ENCODE peak calls at places on chromosomes 6 and 20, in nine cellular contexts. One of them, this sample, is unnamed.

GRCh38 chr6:165800337-165800736 is 137.3 kb upstream of the PDE10A start:
- DNase-seq in stimulated activated naive B cell treated with anti-CD40 and anti-IgM and Interleukin-4, amounts not matched to agents 10 μg/mL and 1 μg/mL and 100 μg/mL, for 72 hours: no peak
- DNase-seq in HS-27A: no peak
- DNase-seq in lung: no peak
- DNase-seq in activated T-cell treated with anti-CD3 and anti-CD28 coated beads for 4 hours: no peak
- DNase-seq in stimulated activated naive CD8-positive, alpha-beta T cell treated with anti-CD3 and anti-CD28 coated beads, Interleukin-15, amount 100 ng/mL, for 72 hours: no peak
- DNase-seq in activated CD8-positive, alpha-beta T cell treated with anti-CD3 and anti-CD28 coated beads for 36 hours: no peak
- DNase-seq in nephron progenitor cell: peak; percentile 40
- DNase-seq in NCI-H1417 treated with DMSO at 0.1 percent for 48 hours: no peak
- DNase-seq in this sample: no peak

GRCh38 chr6:11017090-11017489 is 27.0 kb downstream of the ELOVL2 start:
- DNase-seq in stimulated activated naive B cell treated with anti-CD40 and anti-IgM and Interleukin-4, amounts not matched to agents 10 μg/mL and 1 μg/mL and 100 μg/mL, for 72 hours: no peak
- DNase-seq in HS-27A: no peak
- DNase-seq in lung: no peak
- DNase-seq in activated T-cell treated with anti-CD3 and anti-CD28 coated beads for 4 hours: no peak
- DNase-seq in stimulated activated naive CD8-positive, alpha-beta T cell treated with anti-CD3 and anti-CD28 coated beads, Interleukin-15, amount 100 ng/mL, for 72 hours: no peak
- DNase-seq in activated CD8-positive, alpha-beta T cell treated with anti-CD3 and anti-CD28 coated beads for 36 hours: no peak
- DNase-seq in nephron progenitor cell: no peak
- DNase-seq in NCI-H1417 treated with DMSO at 0.1 percent for 48 hours: no peak
- DNase-seq in this sample: no peak

GRCh38 chr6:40256831-40257230 is 322.6 kb upstream of the MOCS1 start:
- DNase-seq in stimulated activated naive B cell treated with anti-CD40 and anti-IgM and Interleukin-4, amounts not matched to agents 10 μg/mL and 1 μg/mL and 100 μg/mL, for 72 hours: no peak
- DNase-seq in HS-27A: no peak
- DNase-seq in lung: no peak
- DNase-seq in activated T-cell treated with anti-CD3 and anti-CD28 coated beads for 4 hours: no peak
- DNase-seq in stimulated activated naive CD8-positive, alpha-beta T cell treated with anti-CD3 and anti-CD28 coated beads, Interleukin-15, amount 100 ng/mL, for 72 hours: no peak
- DNase-seq in activated CD8-positive, alpha-beta T cell treated with anti-CD3 and anti-CD28 coated beads for 36 hours: no peak
- DNase-seq in nephron progenitor cell: no peak
- DNase-seq in NCI-H1417 treated with DMSO at 0.1 percent for 48 hours: no peak
- DNase-seq in this sample: no peak

GRCh38 chr6:29924731-29925130 is 17.6 kb upstream of the HLA-A start:
- DNase-seq in stimulated activated naive B cell treated with anti-CD40 and anti-IgM and Interleukin-4, amounts not matched to agents 10 μg/mL and 1 μg/mL and 100 μg/mL, for 72 hours: no peak
- DNase-seq in HS-27A: no peak
- DNase-seq in lung: no peak
- DNase-seq in activated T-cell treated with anti-CD3 and anti-CD28 coated beads for 4 hours: no peak
- DNase-seq in stimulated activated naive CD8-positive, alpha-beta T cell treated with anti-CD3 and anti-CD28 coated beads, Interleukin-15, amount 100 ng/mL, for 72 hours: no peak
- DNase-seq in activated CD8-positive, alpha-beta T cell treated with anti-CD3 and anti-CD28 coated beads for 36 hours: peak; percentile 66
- DNase-seq in nephron progenitor cell: no peak
- DNase-seq in NCI-H1417 treated with DMSO at 0.1 percent for 48 hours: no peak
- DNase-seq in this sample: no peak

GRCh38 chr6:20217900-20218299 is 5.6 kb upstream of the MBOAT1 start:
- DNase-seq in stimulated activated naive B cell treated with anti-CD40 and anti-IgM and Interleukin-4, amounts not matched to agents 10 μg/mL and 1 μg/mL and 100 μg/mL, for 72 hours: no peak
- DNase-seq in HS-27A: no peak
- DNase-seq in lung: no peak
- DNase-seq in activated T-cell treated with anti-CD3 and anti-CD28 coated beads for 4 hours: no peak
- DNase-seq in stimulated activated naive CD8-positive, alpha-beta T cell treated with anti-CD3 and anti-CD28 coated beads, Interleukin-15, amount 100 ng/mL, for 72 hours: no peak
- DNase-seq in activated CD8-positive, alpha-beta T cell treated with anti-CD3 and anti-CD28 coated beads for 36 hours: no peak
- DNase-seq in nephron progenitor cell: no peak
- DNase-seq in NCI-H1417 treated with DMSO at 0.1 percent for 48 hours: no peak
- DNase-seq in this sample: no peak

GRCh38 chr20:9444921-9445320 is 69.5 kb upstream of the LAMP5 start:
- DNase-seq in stimulated activated naive B cell treated with anti-CD40 and anti-IgM and Interleukin-4, amounts not matched to agents 10 μg/mL and 1 μg/mL and 100 μg/mL, for 72 hours: no peak
- DNase-seq in HS-27A: no peak
- DNase-seq in lung: no peak
- DNase-seq in activated T-cell treated with anti-CD3 and anti-CD28 coated beads for 4 hours: no peak
- DNase-seq in stimulated activated naive CD8-positive, alpha-beta T cell treated with anti-CD3 and anti-CD28 coated beads, Interleukin-15, amount 100 ng/mL, for 72 hours: no peak
- DNase-seq in activated CD8-positive, alpha-beta T cell treated with anti-CD3 and anti-CD28 coated beads for 36 hours: no peak
- DNase-seq in nephron progenitor cell: no peak
- DNase-seq in NCI-H1417 treated with DMSO at 0.1 percent for 48 hours: no peak
- DNase-seq in this sample: no peak

GRCh38 chr6:157536218-157536534 is 155.2 kb downstream of the ZDHHC14 start:
- DNase-seq in stimulated activated naive B cell treated with anti-CD40 and anti-IgM and Interleukin-4, amounts not matched to agents 10 μg/mL and 1 μg/mL and 100 μg/mL, for 72 hours: no peak
- DNase-seq in HS-27A: no peak
- DNase-seq in lung: no peak
- DNase-seq in activated T-cell treated with anti-CD3 and anti-CD28 coated beads for 4 hours: no peak
- DNase-seq in stimulated activated naive CD8-positive, alpha-beta T cell treated with anti-CD3 and anti-CD28 coated beads, Interleukin-15, amount 100 ng/mL, for 72 hours: no peak
- DNase-seq in activated CD8-positive, alpha-beta T cell treated with anti-CD3 and anti-CD28 coated beads for 36 hours: no peak
- DNase-seq in nephron progenitor cell: no peak
- DNase-seq in NCI-H1417 treated with DMSO at 0.1 percent for 48 hours: no peak
- DNase-seq in this sample: no peak

GRCh38 chr20:34546751-34547181 is 11.8 kb upstream of the MAP1LC3A start:
- DNase-seq in stimulated activated naive B cell treated with anti-CD40 and anti-IgM and Interleukin-4, amounts not matched to agents 10 μg/mL and 1 μg/mL and 100 μg/mL, for 72 hours: no peak
- DNase-seq in HS-27A: no peak
- DNase-seq in lung: no peak
- DNase-seq in activated T-cell treated with anti-CD3 and anti-CD28 coated beads for 4 hours: no peak
- DNase-seq in stimulated activated naive CD8-positive, alpha-beta T cell treated with anti-CD3 and anti-CD28 coated beads, Interleukin-15, amount 100 ng/mL, for 72 hours: no peak
- DNase-seq in activated CD8-positive, alpha-beta T cell treated with anti-CD3 and anti-CD28 coated beads for 36 hours: no peak
- DNase-seq in nephron progenitor cell: no peak
- DNase-seq in NCI-H1417 treated with DMSO at 0.1 percent for 48 hours: peak; percentile 86
- DNase-seq in this sample: peak; percentile 62

GRCh38 chr6:169807219-169807618 is 55.8 kb downstream of the ERMARD start:
- DNase-seq in stimulated activated naive B cell treated with anti-CD40 and anti-IgM and Interleukin-4, amounts not matched to agents 10 μg/mL and 1 μg/mL and 100 μg/mL, for 72 hours: no peak
- DNase-seq in HS-27A: no peak
- DNase-seq in lung: no peak
- DNase-seq in activated T-cell treated with anti-CD3 and anti-CD28 coated beads for 4 hours: no peak
- DNase-seq in stimulated activated naive CD8-positive, alpha-beta T cell treated with anti-CD3 and anti-CD28 coated beads, Interleukin-15, amount 100 ng/mL, for 72 hours: no peak
- DNase-seq in activated CD8-positive, alpha-beta T cell treated with anti-CD3 and anti-CD28 coated beads for 36 hours: no peak
- DNase-seq in nephron progenitor cell: no peak
- DNase-seq in NCI-H1417 treated with DMSO at 0.1 percent for 48 hours: no peak
- DNase-seq in this sample: no peak

GRCh38 chr6:20800229-20800628 is 266.0 kb downstream of the CDKAL1 start:
- DNase-seq in stimulated activated naive B cell treated with anti-CD40 and anti-IgM and Interleukin-4, amounts not matched to agents 10 μg/mL and 1 μg/mL and 100 μg/mL, for 72 hours: no peak
- DNase-seq in HS-27A: no peak
- DNase-seq in lung: no peak
- DNase-seq in activated T-cell treated with anti-CD3 and anti-CD28 coated beads for 4 hours: no peak
- DNase-seq in stimulated activated naive CD8-positive, alpha-beta T cell treated with anti-CD3 and anti-CD28 coated beads, Interleukin-15, amount 100 ng/mL, for 72 hours: no peak
- DNase-seq in activated CD8-positive, alpha-beta T cell treated with anti-CD3 and anti-CD28 coated beads for 36 hours: no peak
- DNase-seq in nephron progenitor cell: no peak
- DNase-seq in NCI-H1417 treated with DMSO at 0.1 percent for 48 hours: no peak
- DNase-seq in this sample: no peak

GRCh38 chr6:16187185-16187584 is 51.2 kb upstream of the GMPR start:
- DNase-seq in stimulated activated naive B cell treated with anti-CD40 and anti-IgM and Interleukin-4, amounts not matched to agents 10 μg/mL and 1 μg/mL and 100 μg/mL, for 72 hours: no peak
- DNase-seq in HS-27A: no peak
- DNase-seq in lung: no peak
- DNase-seq in activated T-cell treated with anti-CD3 and anti-CD28 coated beads for 4 hours: no peak
- DNase-seq in stimulated activated naive CD8-positive, alpha-beta T cell treated with anti-CD3 and anti-CD28 coated beads, Interleukin-15, amount 100 ng/mL, for 72 hours: no peak
- DNase-seq in activated CD8-positive, alpha-beta T cell treated with anti-CD3 and anti-CD28 coated beads for 36 hours: no peak
- DNase-seq in nephron progenitor cell: no peak
- DNase-seq in NCI-H1417 treated with DMSO at 0.1 percent for 48 hours: no peak
- DNase-seq in this sample: no peak

GRCh38 chr20:3679749-3680700 is 1.8 kb downstream of the ADAM33 start:
- DNase-seq in stimulated activated naive B cell treated with anti-CD40 and anti-IgM and Interleukin-4, amounts not matched to agents 10 μg/mL and 1 μg/mL and 100 μg/mL, for 72 hours: no peak
- DNase-seq in HS-27A: no peak
- DNase-seq in lung: no peak
- DNase-seq in activated T-cell treated with anti-CD3 and anti-CD28 coated beads for 4 hours: no peak
- DNase-seq in stimulated activated naive CD8-positive, alpha-beta T cell treated with anti-CD3 and anti-CD28 coated beads, Interleukin-15, amount 100 ng/mL, for 72 hours: no peak
- DNase-seq in activated CD8-positive, alpha-beta T cell treated with anti-CD3 and anti-CD28 coated beads for 36 hours: no peak
- DNase-seq in nephron progenitor cell: no peak
- DNase-seq in NCI-H1417 treated with DMSO at 0.1 percent for 48 hours: no peak
- DNase-seq in this sample: no peak

GRCh38 chr6:100096356-100096755 is 102.3 kb upstream of the MCHR2 start:
- DNase-seq in stimulated activated naive B cell treated with anti-CD40 and anti-IgM and Interleukin-4, amounts not matched to agents 10 μg/mL and 1 μg/mL and 100 μg/mL, for 72 hours: no peak
- DNase-seq in HS-27A: no peak
- DNase-seq in lung: no peak
- DNase-seq in activated T-cell treated with anti-CD3 and anti-CD28 coated beads for 4 hours: no peak
- DNase-seq in stimulated activated naive CD8-positive, alpha-beta T cell treated with anti-CD3 and anti-CD28 coated beads, Interleukin-15, amount 100 ng/mL, for 72 hours: no peak
- DNase-seq in activated CD8-positive, alpha-beta T cell treated with anti-CD3 and anti-CD28 coated beads for 36 hours: no peak
- DNase-seq in nephron progenitor cell: no peak
- DNase-seq in NCI-H1417 treated with DMSO at 0.1 percent for 48 hours: no peak
- DNase-seq in this sample: no peak

GRCh38 chr6:51199272-51199671 is 380.6 kb downstream of the TFAP2B start:
- DNase-seq in stimulated activated naive B cell treated with anti-CD40 and anti-IgM and Interleukin-4, amounts not matched to agents 10 μg/mL and 1 μg/mL and 100 μg/mL, for 72 hours: no peak
- DNase-seq in HS-27A: no peak
- DNase-seq in lung: no peak
- DNase-seq in activated T-cell treated with anti-CD3 and anti-CD28 coated beads for 4 hours: no peak
- DNase-seq in stimulated activated naive CD8-positive, alpha-beta T cell treated with anti-CD3 and anti-CD28 coated beads, Interleukin-15, amount 100 ng/mL, for 72 hours: no peak
- DNase-seq in activated CD8-positive, alpha-beta T cell treated with anti-CD3 and anti-CD28 coated beads for 36 hours: no peak
- DNase-seq in nephron progenitor cell: no peak
- DNase-seq in NCI-H1417 treated with DMSO at 0.1 percent for 48 hours: peak; percentile 8
- DNase-seq in this sample: no peak

GRCh38 chr6:72649032-72649984 is 27.4 kb downstream of the KCNQ5 start:
- DNase-seq in stimulated activated naive B cell treated with anti-CD40 and anti-IgM and Interleukin-4, amounts not matched to agents 10 μg/mL and 1 μg/mL and 100 μg/mL, for 72 hours: peak; percentile 8
- DNase-seq in HS-27A: peak; percentile 60
- DNase-seq in lung: no peak
- DNase-seq in activated T-cell treated with anti-CD3 and anti-CD28 coated beads for 4 hours: no peak
- DNase-seq in stimulated activated naive CD8-positive, alpha-beta T cell treated with anti-CD3 and anti-CD28 coated beads, Interleukin-15, amount 100 ng/mL, for 72 hours: no peak
- DNase-seq in activated CD8-positive, alpha-beta T cell treated with anti-CD3 and anti-CD28 coated beads for 36 hours: peak; percentile 53
- DNase-seq in nephron progenitor cell: no peak
- DNase-seq in NCI-H1417 treated with DMSO at 0.1 percent for 48 hours: no peak
- DNase-seq in this sample: no peak

GRCh38 chr6:15063253-15063853 is 182.5 kb upstream of the JARID2 start:
- DNase-seq in stimulated activated naive B cell treated with anti-CD40 and anti-IgM and Interleukin-4, amounts not matched to agents 10 μg/mL and 1 μg/mL and 100 μg/mL, for 72 hours: peak; percentile 24
- DNase-seq in HS-27A: peak; percentile 20
- DNase-seq in lung: peak; percentile 37
- DNase-seq in activated T-cell treated with anti-CD3 and anti-CD28 coated beads for 4 hours: no peak
- DNase-seq in stimulated activated naive CD8-positive, alpha-beta T cell treated with anti-CD3 and anti-CD28 coated beads, Interleukin-15, amount 100 ng/mL, for 72 hours: no peak
- DNase-seq in activated CD8-positive, alpha-beta T cell treated with anti-CD3 and anti-CD28 coated beads for 36 hours: no peak
- DNase-seq in nephron progenitor cell: no peak
- DNase-seq in NCI-H1417 treated with DMSO at 0.1 percent for 48 hours: no peak
- DNase-seq in this sample: no peak

GRCh38 chr6:160348209-160348551 is at the start of gene SLC22A3:
- DNase-seq in stimulated activated naive B cell treated with anti-CD40 and anti-IgM and Interleukin-4, amounts not matched to agents 10 μg/mL and 1 μg/mL and 100 μg/mL, for 72 hours: no peak
- DNase-seq in HS-27A: no peak
- DNase-seq in lung: no peak
- DNase-seq in activated T-cell treated with anti-CD3 and anti-CD28 coated beads for 4 hours: no peak
- DNase-seq in stimulated activated naive CD8-positive, alpha-beta T cell treated with anti-CD3 and anti-CD28 coated beads, Interleukin-15, amount 100 ng/mL, for 72 hours: no peak
- DNase-seq in activated CD8-positive, alpha-beta T cell treated with anti-CD3 and anti-CD28 coated beads for 36 hours: no peak
- DNase-seq in nephron progenitor cell: peak; percentile 74
- DNase-seq in NCI-H1417 treated with DMSO at 0.1 percent for 48 hours: no peak
- DNase-seq in this sample: peak; percentile 58

GRCh38 chr20:42577193-42577592 is 612.5 kb downstream of the PTPRT start:
- DNase-seq in stimulated activated naive B cell treated with anti-CD40 and anti-IgM and Interleukin-4, amounts not matched to agents 10 μg/mL and 1 μg/mL and 100 μg/mL, for 72 hours: no peak
- DNase-seq in HS-27A: no peak
- DNase-seq in lung: no peak
- DNase-seq in activated T-cell treated with anti-CD3 and anti-CD28 coated beads for 4 hours: no peak
- DNase-seq in stimulated activated naive CD8-positive, alpha-beta T cell treated with anti-CD3 and anti-CD28 coated beads, Interleukin-15, amount 100 ng/mL, for 72 hours: no peak
- DNase-seq in activated CD8-positive, alpha-beta T cell treated with anti-CD3 and anti-CD28 coated beads for 36 hours: no peak
- DNase-seq in nephron progenitor cell: no peak
- DNase-seq in NCI-H1417 treated with DMSO at 0.1 percent for 48 hours: no peak
- DNase-seq in this sample: no peak

GRCh38 chr20:11807070-11807741 is 110.5 kb upstream of the BTBD3 start:
- DNase-seq in stimulated activated naive B cell treated with anti-CD40 and anti-IgM and Interleukin-4, amounts not matched to agents 10 μg/mL and 1 μg/mL and 100 μg/mL, for 72 hours: no peak
- DNase-seq in HS-27A: peak; percentile 91
- DNase-seq in lung: no peak
- DNase-seq in activated T-cell treated with anti-CD3 and anti-CD28 coated beads for 4 hours: no peak
- DNase-seq in stimulated activated naive CD8-positive, alpha-beta T cell treated with anti-CD3 and anti-CD28 coated beads, Interleukin-15, amount 100 ng/mL, for 72 hours: no peak
- DNase-seq in activated CD8-positive, alpha-beta T cell treated with anti-CD3 and anti-CD28 coated beads for 36 hours: no peak
- DNase-seq in nephron progenitor cell: no peak
- DNase-seq in NCI-H1417 treated with DMSO at 0.1 percent for 48 hours: no peak
- DNase-seq in this sample: no peak

GRCh38 chr6:1306133-1306532 is 5.8 kb upstream of the FOXQ1 start:
- DNase-seq in stimulated activated naive B cell treated with anti-CD40 and anti-IgM and Interleukin-4, amounts not matched to agents 10 μg/mL and 1 μg/mL and 100 μg/mL, for 72 hours: no peak
- DNase-seq in HS-27A: no peak
- DNase-seq in lung: no peak
- DNase-seq in activated T-cell treated with anti-CD3 and anti-CD28 coated beads for 4 hours: no peak
- DNase-seq in stimulated activated naive CD8-positive, alpha-beta T cell treated with anti-CD3 and anti-CD28 coated beads, Interleukin-15, amount 100 ng/mL, for 72 hours: no peak
- DNase-seq in activated CD8-positive, alpha-beta T cell treated with anti-CD3 and anti-CD28 coated beads for 36 hours: no peak
- DNase-seq in nephron progenitor cell: no peak
- DNase-seq in NCI-H1417 treated with DMSO at 0.1 percent for 48 hours: no peak
- DNase-seq in this sample: no peak

GRCh38 chr6:99746261-99746895 is 139.7 kb downstream of the PRDM13 start:
- DNase-seq in stimulated activated naive B cell treated with anti-CD40 and anti-IgM and Interleukin-4, amounts not matched to agents 10 μg/mL and 1 μg/mL and 100 μg/mL, for 72 hours: peak; percentile 32
- DNase-seq in HS-27A: peak; percentile 46
- DNase-seq in lung: peak; percentile 61
- DNase-seq in activated T-cell treated with anti-CD3 and anti-CD28 coated beads for 4 hours: peak; percentile 45
- DNase-seq in stimulated activated naive CD8-positive, alpha-beta T cell treated with anti-CD3 and anti-CD28 coated beads, Interleukin-15, amount 100 ng/mL, for 72 hours: peak; percentile 50
- DNase-seq in activated CD8-positive, alpha-beta T cell treated with anti-CD3 and anti-CD28 coated beads for 36 hours: peak; percentile 71
- DNase-seq in nephron progenitor cell: peak; percentile 61
- DNase-seq in NCI-H1417 treated with DMSO at 0.1 percent for 48 hours: peak; percentile 62
- DNase-seq in this sample: peak; percentile 38

GRCh38 chr20:9994676-9995075 is 40.1 kb upstream of the ANKEF1 start:
- DNase-seq in stimulated activated naive B cell treated with anti-CD40 and anti-IgM and Interleukin-4, amounts not matched to agents 10 μg/mL and 1 μg/mL and 100 μg/mL, for 72 hours: no peak
- DNase-seq in HS-27A: no peak
- DNase-seq in lung: no peak
- DNase-seq in activated T-cell treated with anti-CD3 and anti-CD28 coated beads for 4 hours: no peak
- DNase-seq in stimulated activated naive CD8-positive, alpha-beta T cell treated with anti-CD3 and anti-CD28 coated beads, Interleukin-15, amount 100 ng/mL, for 72 hours: no peak
- DNase-seq in activated CD8-positive, alpha-beta T cell treated with anti-CD3 and anti-CD28 coated beads for 36 hours: no peak
- DNase-seq in nephron progenitor cell: no peak
- DNase-seq in NCI-H1417 treated with DMSO at 0.1 percent for 48 hours: no peak
- DNase-seq in this sample: no peak

GRCh38 chr6:75171581-75172360 is 34.1 kb downstream of the COL12A1 start:
- DNase-seq in stimulated activated naive B cell treated with anti-CD40 and anti-IgM and Interleukin-4, amounts not matched to agents 10 μg/mL and 1 μg/mL and 100 μg/mL, for 72 hours: no peak
- DNase-seq in HS-27A: no peak
- DNase-seq in lung: no peak
- DNase-seq in activated T-cell treated with anti-CD3 and anti-CD28 coated beads for 4 hours: no peak
- DNase-seq in stimulated activated naive CD8-positive, alpha-beta T cell treated with anti-CD3 and anti-CD28 coated beads, Interleukin-15, amount 100 ng/mL, for 72 hours: no peak
- DNase-seq in activated CD8-positive, alpha-beta T cell treated with anti-CD3 and anti-CD28 coated beads for 36 hours: no peak
- DNase-seq in nephron progenitor cell: no peak
- DNase-seq in NCI-H1417 treated with DMSO at 0.1 percent for 48 hours: no peak
- DNase-seq in this sample: no peak

This sample was measured in glutamatergic neuron.